ENCODE peak calls at places on chromosomes 11 and 22, in six cellular contexts. One of them, this sample, is unnamed.

GRCh38 chr22:19422440-19423301 is 8.9 kb downstream of the HIRA start:
- DNase-seq in pancreas: no peak
- DNase-seq in activated T-cell treated with anti-CD3 and anti-CD28 coated beads for 24 hours: no peak
- DNase-seq in LHCN-M2: no peak
- DNase-seq in fibroblast of mammary gland: no peak
- DNase-seq in stimulated activated naive CD8-positive, alpha-beta T cell treated with anti-CD3 and anti-CD28 coated beads, Interleukin-15, Interleukin-2, amounts not matched to agents 100 U/mL and 50 U/mL, for 24 hours: no peak
- DNase-seq in this sample: no peak

GRCh38 chr22:49298834-49299750 is 528.6 kb downstream of the BRD1 start:
- DNase-seq in pancreas: no peak
- DNase-seq in activated T-cell treated with anti-CD3 and anti-CD28 coated beads for 24 hours: no peak
- DNase-seq in LHCN-M2: no peak
- DNase-seq in fibroblast of mammary gland: no peak
- DNase-seq in stimulated activated naive CD8-positive, alpha-beta T cell treated with anti-CD3 and anti-CD28 coated beads, Interleukin-15, Interleukin-2, amounts not matched to agents 100 U/mL and 50 U/mL, for 24 hours: no peak
- DNase-seq in this sample: no peak

GRCh38 chr22:49586873-49587272 is 240.8 kb downstream of the BRD1 start:
- DNase-seq in pancreas: no peak
- DNase-seq in activated T-cell treated with anti-CD3 and anti-CD28 coated beads for 24 hours: no peak
- DNase-seq in LHCN-M2: no peak
- DNase-seq in fibroblast of mammary gland: no peak
- DNase-seq in stimulated activated naive CD8-positive, alpha-beta T cell treated with anti-CD3 and anti-CD28 coated beads, Interleukin-15, Interleukin-2, amounts not matched to agents 100 U/mL and 50 U/mL, for 24 hours: no peak
- DNase-seq in this sample: no peak

GRCh38 chr11:105975128-105975527 is 46.9 kb downstream of the MSANTD4 start:
- DNase-seq in pancreas: no peak
- DNase-seq in activated T-cell treated with anti-CD3 and anti-CD28 coated beads for 24 hours: no peak
- DNase-seq in LHCN-M2: peak
- DNase-seq in fibroblast of mammary gland: peak
- DNase-seq in stimulated activated naive CD8-positive, alpha-beta T cell treated with anti-CD3 and anti-CD28 coated beads, Interleukin-15, Interleukin-2, amounts not matched to agents 100 U/mL and 50 U/mL, for 24 hours: no peak
- DNase-seq in this sample: no peak

GRCh38 chr11:69931994-69932910 is 113.0 kb upstream of the FGF3 start:
- DNase-seq in pancreas: peak
- DNase-seq in activated T-cell treated with anti-CD3 and anti-CD28 coated beads for 24 hours: no peak
- DNase-seq in LHCN-M2: no peak
- DNase-seq in fibroblast of mammary gland: no peak
- DNase-seq in stimulated activated naive CD8-positive, alpha-beta T cell treated with anti-CD3 and anti-CD28 coated beads, Interleukin-15, Interleukin-2, amounts not matched to agents 100 U/mL and 50 U/mL, for 24 hours: no peak
- DNase-seq in this sample: no peak

GRCh38 chr11:121838571-121838970 is 277.4 kb downstream of the BLID start:
- DNase-seq in pancreas: no peak
- DNase-seq in activated T-cell treated with anti-CD3 and anti-CD28 coated beads for 24 hours: no peak
- DNase-seq in LHCN-M2: no peak
- DNase-seq in fibroblast of mammary gland: no peak
- DNase-seq in stimulated activated naive CD8-positive, alpha-beta T cell treated with anti-CD3 and anti-CD28 coated beads, Interleukin-15, Interleukin-2, amounts not matched to agents 100 U/mL and 50 U/mL, for 24 hours: no peak
- DNase-seq in this sample: peak

GRCh38 chr11:67631427-67631826 is 1.7 kb upstream of the NUDT8 start:
- DNase-seq in pancreas: peak
- DNase-seq in activated T-cell treated with anti-CD3 and anti-CD28 coated beads for 24 hours: no peak
- DNase-seq in LHCN-M2: no peak
- DNase-seq in fibroblast of mammary gland: no peak
- DNase-seq in stimulated activated naive CD8-positive, alpha-beta T cell treated with anti-CD3 and anti-CD28 coated beads, Interleukin-15, Interleukin-2, amounts not matched to agents 100 U/mL and 50 U/mL, for 24 hours: no peak
- DNase-seq in this sample: no peak

GRCh38 chr11:111384494-111384893 is 5.4 kb upstream of the POU2AF1 start:
- DNase-seq in pancreas: no peak
- DNase-seq in activated T-cell treated with anti-CD3 and anti-CD28 coated beads for 24 hours: no peak
- DNase-seq in LHCN-M2: no peak
- DNase-seq in fibroblast of mammary gland: peak
- DNase-seq in stimulated activated naive CD8-positive, alpha-beta T cell treated with anti-CD3 and anti-CD28 coated beads, Interleukin-15, Interleukin-2, amounts not matched to agents 100 U/mL and 50 U/mL, for 24 hours: no peak
- DNase-seq in this sample: no peak

GRCh38 chr11:17164361-17165246 is 43.2 kb downstream of the PIK3C2A start:
- DNase-seq in pancreas: no peak
- DNase-seq in activated T-cell treated with anti-CD3 and anti-CD28 coated beads for 24 hours: no peak
- DNase-seq in LHCN-M2: peak
- DNase-seq in fibroblast of mammary gland: peak
- DNase-seq in stimulated activated naive CD8-positive, alpha-beta T cell treated with anti-CD3 and anti-CD28 coated beads, Interleukin-15, Interleukin-2, amounts not matched to agents 100 U/mL and 50 U/mL, for 24 hours: no peak
- DNase-seq in this sample: peak

GRCh38 chr11:111724615-111725129 is 41.5 kb downstream of the PPP2R1B start:
- DNase-seq in pancreas: no peak
- DNase-seq in activated T-cell treated with anti-CD3 and anti-CD28 coated beads for 24 hours: no peak
- DNase-seq in LHCN-M2: no peak
- DNase-seq in fibroblast of mammary gland: no peak
- DNase-seq in stimulated activated naive CD8-positive, alpha-beta T cell treated with anti-CD3 and anti-CD28 coated beads, Interleukin-15, Interleukin-2, amounts not matched to agents 100 U/mL and 50 U/mL, for 24 hours: no peak
- DNase-seq in this sample: no peak

GRCh38 chr22:30210235-30210831 is 36.2 kb downstream of the LIF start:
- DNase-seq in pancreas: no peak
- DNase-seq in activated T-cell treated with anti-CD3 and anti-CD28 coated beads for 24 hours: no peak
- DNase-seq in LHCN-M2: peak
- DNase-seq in fibroblast of mammary gland: peak
- DNase-seq in stimulated activated naive CD8-positive, alpha-beta T cell treated with anti-CD3 and anti-CD28 coated beads, Interleukin-15, Interleukin-2, amounts not matched to agents 100 U/mL and 50 U/mL, for 24 hours: no peak
- DNase-seq in this sample: no peak

GRCh38 chr22:30325065-30325720 is 1.5 kb downstream of the TBC1D10A start:
- DNase-seq in pancreas: no peak
- DNase-seq in activated T-cell treated with anti-CD3 and anti-CD28 coated beads for 24 hours: no peak
- DNase-seq in LHCN-M2: peak
- DNase-seq in fibroblast of mammary gland: peak
- DNase-seq in stimulated activated naive CD8-positive, alpha-beta T cell treated with anti-CD3 and anti-CD28 coated beads, Interleukin-15, Interleukin-2, amounts not matched to agents 100 U/mL and 50 U/mL, for 24 hours: no peak
- DNase-seq in this sample: peak

GRCh38 chr11:59273008-59273841 is 60.5 kb upstream of the MPEG1 start:
- DNase-seq in pancreas: no peak
- DNase-seq in activated T-cell treated with anti-CD3 and anti-CD28 coated beads for 24 hours: no peak
- DNase-seq in LHCN-M2: no peak
- DNase-seq in fibroblast of mammary gland: no peak
- DNase-seq in stimulated activated naive CD8-positive, alpha-beta T cell treated with anti-CD3 and anti-CD28 coated beads, Interleukin-15, Interleukin-2, amounts not matched to agents 100 U/mL and 50 U/mL, for 24 hours: no peak
- DNase-seq in this sample: no peak

GRCh38 chr11:93236741-93237675 is 39.2 kb upstream of the SLC36A4 start:
- DNase-seq in pancreas: no peak
- DNase-seq in activated T-cell treated with anti-CD3 and anti-CD28 coated beads for 24 hours: no peak
- DNase-seq in LHCN-M2: peak
- DNase-seq in fibroblast of mammary gland: peak
- DNase-seq in stimulated activated naive CD8-positive, alpha-beta T cell treated with anti-CD3 and anti-CD28 coated beads, Interleukin-15, Interleukin-2, amounts not matched to agents 100 U/mL and 50 U/mL, for 24 hours: no peak
- DNase-seq in this sample: peak

GRCh38 chr11:73184953-73185671 is 33.0 kb upstream of the P2RY2 start:
- DNase-seq in pancreas: peak
- DNase-seq in activated T-cell treated with anti-CD3 and anti-CD28 coated beads for 24 hours: peak
- DNase-seq in LHCN-M2: peak
- DNase-seq in fibroblast of mammary gland: peak
- DNase-seq in stimulated activated naive CD8-positive, alpha-beta T cell treated with anti-CD3 and anti-CD28 coated beads, Interleukin-15, Interleukin-2, amounts not matched to agents 100 U/mL and 50 U/mL, for 24 hours: peak
- DNase-seq in this sample: peak